ENCODE peak calls at places on chromosomes 12 and 14, in nine cellular contexts. One of them, this sample, is unnamed.

GRCh38 chr14:54902143-54902520 is 494 bp downstream of the GCH1 start:
- DNase-seq in testis: peak
- DNase-seq in mucosa of descending colon: peak
- DNase-seq in WTC11: peak
- DNase-seq in IMR-90: peak
- DNase-seq in CD4-positive, alpha-beta T cell: peak
- DNase-seq in astrocyte of the spinal cord: peak
- DNase-seq in Panc1: no peak
- DNase-seq in neural progenitor cell: peak
- DNase-seq in this sample: peak

GRCh38 chr12:39365364-39366001 is 77.4 kb downstream of the KIF21A start:
- DNase-seq in testis: no peak
- DNase-seq in mucosa of descending colon: no peak
- DNase-seq in WTC11: no peak
- DNase-seq in IMR-90: no peak
- DNase-seq in CD4-positive, alpha-beta T cell: no peak
- DNase-seq in astrocyte of the spinal cord: no peak
- DNase-seq in Panc1: no peak
- DNase-seq in neural progenitor cell: no peak
- DNase-seq in this sample: no peak

GRCh38 chr14:89921896-89922548 is 32.5 kb downstream of the EFCAB11 start:
- DNase-seq in testis: no peak
- DNase-seq in mucosa of descending colon: no peak
- DNase-seq in WTC11: no peak
- DNase-seq in IMR-90: peak
- DNase-seq in CD4-positive, alpha-beta T cell: no peak
- DNase-seq in astrocyte of the spinal cord: peak
- DNase-seq in Panc1: no peak
- DNase-seq in neural progenitor cell: no peak
- DNase-seq in this sample: no peak

GRCh38 chr12:120737557-120738251 is 12.1 kb downstream of the ACADS start:
- DNase-seq in testis: no peak
- DNase-seq in mucosa of descending colon: no peak
- DNase-seq in WTC11: peak
- DNase-seq in IMR-90: no peak
- DNase-seq in CD4-positive, alpha-beta T cell: no peak
- DNase-seq in astrocyte of the spinal cord: no peak
- DNase-seq in Panc1: no peak
- DNase-seq in neural progenitor cell: peak
- DNase-seq in this sample: no peak

GRCh38 chr12:70692681-70693288 is 55.6 kb upstream of the PTPRB start:
- DNase-seq in testis: no peak
- DNase-seq in mucosa of descending colon: no peak
- DNase-seq in WTC11: no peak
- DNase-seq in IMR-90: peak
- DNase-seq in CD4-positive, alpha-beta T cell: no peak
- DNase-seq in astrocyte of the spinal cord: peak
- DNase-seq in Panc1: no peak
- DNase-seq in neural progenitor cell: peak
- DNase-seq in this sample: no peak

GRCh38 chr12:20426191-20426590 is 57.9 kb downstream of the PDE3A start:
- DNase-seq in testis: peak
- DNase-seq in mucosa of descending colon: no peak
- DNase-seq in WTC11: no peak
- DNase-seq in IMR-90: no peak
- DNase-seq in CD4-positive, alpha-beta T cell: no peak
- DNase-seq in astrocyte of the spinal cord: no peak
- DNase-seq in Panc1: no peak
- DNase-seq in neural progenitor cell: no peak
- DNase-seq in this sample: no peak

GRCh38 chr14:105030194-105030593 is 9.3 kb upstream of the CDCA4 start:
- DNase-seq in testis: no peak
- DNase-seq in mucosa of descending colon: no peak
- DNase-seq in WTC11: no peak
- DNase-seq in IMR-90: no peak
- DNase-seq in CD4-positive, alpha-beta T cell: no peak
- DNase-seq in astrocyte of the spinal cord: no peak
- DNase-seq in Panc1: no peak
- DNase-seq in neural progenitor cell: no peak
- DNase-seq in this sample: no peak

GRCh38 chr14:33916663-33917565 is 34.0 kb downstream of the EGLN3 start:
- DNase-seq in testis: no peak
- DNase-seq in mucosa of descending colon: no peak
- DNase-seq in WTC11: no peak
- DNase-seq in IMR-90: no peak
- DNase-seq in CD4-positive, alpha-beta T cell: no peak
- DNase-seq in astrocyte of the spinal cord: peak
- DNase-seq in Panc1: no peak
- DNase-seq in neural progenitor cell: no peak
- DNase-seq in this sample: no peak

GRCh38 chr12:19227190-19227879 is 97.8 kb downstream of the PLEKHA5 start:
- DNase-seq in testis: no peak
- DNase-seq in mucosa of descending colon: no peak
- DNase-seq in WTC11: no peak
- DNase-seq in IMR-90: no peak
- DNase-seq in CD4-positive, alpha-beta T cell: no peak
- DNase-seq in astrocyte of the spinal cord: no peak
- DNase-seq in Panc1: no peak
- DNase-seq in neural progenitor cell: peak
- DNase-seq in this sample: no peak

GRCh38 chr14:22002860-22003284 is 329.3 kb upstream of the OR4E1 start:
- DNase-seq in testis: peak
- DNase-seq in mucosa of descending colon: peak
- DNase-seq in WTC11: peak
- DNase-seq in IMR-90: no peak
- DNase-seq in CD4-positive, alpha-beta T cell: peak
- DNase-seq in astrocyte of the spinal cord: no peak
- DNase-seq in Panc1: no peak
- DNase-seq in neural progenitor cell: peak
- DNase-seq in this sample: peak

GRCh38 chr12:3658327-3659163 is 94.4 kb downstream of the CRACR2A start:
- DNase-seq in testis: no peak
- DNase-seq in mucosa of descending colon: peak
- DNase-seq in WTC11: peak
- DNase-seq in IMR-90: peak
- DNase-seq in CD4-positive, alpha-beta T cell: peak
- DNase-seq in astrocyte of the spinal cord: no peak
- DNase-seq in Panc1: no peak
- DNase-seq in neural progenitor cell: peak
- DNase-seq in this sample: peak

GRCh38 chr12:45634273-45634917 is 95.1 kb upstream of the ARID2 start:
- DNase-seq in testis: no peak
- DNase-seq in mucosa of descending colon: no peak
- DNase-seq in WTC11: no peak
- DNase-seq in IMR-90: no peak
- DNase-seq in CD4-positive, alpha-beta T cell: no peak
- DNase-seq in astrocyte of the spinal cord: no peak
- DNase-seq in Panc1: no peak
- DNase-seq in neural progenitor cell: peak
- DNase-seq in this sample: no peak

GRCh38 chr12:102950107-102950949 is 7.1 kb upstream of the ASCL1 start:
- DNase-seq in testis: peak
- DNase-seq in mucosa of descending colon: peak
- DNase-seq in WTC11: peak
- DNase-seq in IMR-90: no peak
- DNase-seq in CD4-positive, alpha-beta T cell: no peak
- DNase-seq in astrocyte of the spinal cord: no peak
- DNase-seq in Panc1: no peak
- DNase-seq in neural progenitor cell: peak
- DNase-seq in this sample: no peak

GRCh38 chr12:81627336-81628189 is 131.6 kb downstream of the PPFIA2 start:
- DNase-seq in testis: peak
- DNase-seq in mucosa of descending colon: peak
- DNase-seq in WTC11: no peak
- DNase-seq in IMR-90: peak
- DNase-seq in CD4-positive, alpha-beta T cell: no peak
- DNase-seq in astrocyte of the spinal cord: peak
- DNase-seq in Panc1: peak
- DNase-seq in neural progenitor cell: peak
- DNase-seq in this sample: no peak

GRCh38 chr14:42200951-42201350 is 594.3 kb downstream of the LRFN5 start:
- DNase-seq in testis: no peak
- DNase-seq in mucosa of descending colon: no peak
- DNase-seq in WTC11: no peak
- DNase-seq in IMR-90: no peak
- DNase-seq in CD4-positive, alpha-beta T cell: no peak
- DNase-seq in astrocyte of the spinal cord: no peak
- DNase-seq in Panc1: no peak
- DNase-seq in neural progenitor cell: no peak
- DNase-seq in this sample: no peak
- TF ChIP-seq CTCF in testis: no peak
- TF ChIP-seq CTCF in mucosa of descending colon: no peak
- TF ChIP-seq CTCF in WTC11: no peak
- TF ChIP-seq CTCF in IMR-90: no peak
- TF ChIP-seq CTCF in CD4-positive, alpha-beta T cell: no peak
- TF ChIP-seq CTCF in astrocyte of the spinal cord: no peak
- TF ChIP-seq CTCF in Panc1: no peak
- TF ChIP-seq CTCF in neural progenitor cell: no peak
- TF ChIP-seq CTCF in this sample: no peak

GRCh38 chr14:48553443-48553842 is 878.0 kb upstream of the MDGA2 start:
- DNase-seq in testis: no peak
- DNase-seq in mucosa of descending colon: no peak
- DNase-seq in WTC11: no peak
- DNase-seq in IMR-90: no peak
- DNase-seq in CD4-positive, alpha-beta T cell: no peak
- DNase-seq in astrocyte of the spinal cord: no peak
- DNase-seq in Panc1: no peak
- DNase-seq in neural progenitor cell: no peak
- DNase-seq in this sample: no peak
- TF ChIP-seq CTCF in testis: no peak
- TF ChIP-seq CTCF in mucosa of descending colon: no peak
- TF ChIP-seq CTCF in WTC11: no peak
- TF ChIP-seq CTCF in IMR-90: no peak
- TF ChIP-seq CTCF in CD4-positive, alpha-beta T cell: no peak
- TF ChIP-seq CTCF in astrocyte of the spinal cord: no peak
- TF ChIP-seq CTCF in Panc1: no peak
- TF ChIP-seq CTCF in neural progenitor cell: no peak
- TF ChIP-seq CTCF in this sample: no peak

GRCh38 chr12:64054156-64054555 is 167.9 kb downstream of the KICS2 start:
- DNase-seq in testis: no peak
- DNase-seq in mucosa of descending colon: no peak
- DNase-seq in WTC11: no peak
- DNase-seq in IMR-90: no peak
- DNase-seq in CD4-positive, alpha-beta T cell: no peak
- DNase-seq in astrocyte of the spinal cord: no peak
- DNase-seq in Panc1: no peak
- DNase-seq in neural progenitor cell: no peak
- DNase-seq in this sample: no peak

GRCh38 chr12:64053117-64053516 is 169.0 kb downstream of the KICS2 start:
- DNase-seq in testis: no peak
- DNase-seq in mucosa of descending colon: peak
- DNase-seq in WTC11: no peak
- DNase-seq in IMR-90: no peak
- DNase-seq in CD4-positive, alpha-beta T cell: no peak
- DNase-seq in astrocyte of the spinal cord: no peak
- DNase-seq in Panc1: no peak
- DNase-seq in neural progenitor cell: no peak
- DNase-seq in this sample: no peak

GRCh38 chr12:64056741-64057140 is 165.4 kb downstream of the KICS2 start:
- DNase-seq in testis: no peak
- DNase-seq in mucosa of descending colon: no peak
- DNase-seq in WTC11: no peak
- DNase-seq in IMR-90: no peak
- DNase-seq in CD4-positive, alpha-beta T cell: no peak
- DNase-seq in astrocyte of the spinal cord: no peak
- DNase-seq in Panc1: no peak
- DNase-seq in neural progenitor cell: no peak
- DNase-seq in this sample: no peak

GRCh38 chr12:64051057-64051456 is 171.0 kb downstream of the KICS2 start:
- DNase-seq in testis: no peak
- DNase-seq in mucosa of descending colon: no peak
- DNase-seq in WTC11: no peak
- DNase-seq in IMR-90: no peak
- DNase-seq in CD4-positive, alpha-beta T cell: no peak
- DNase-seq in astrocyte of the spinal cord: no peak
- DNase-seq in Panc1: no peak
- DNase-seq in neural progenitor cell: no peak
- DNase-seq in this sample: no peak
- TF ChIP-seq CTCF in testis: no peak
- TF ChIP-seq CTCF in mucosa of descending colon: no peak
- TF ChIP-seq CTCF in WTC11: no peak
- TF ChIP-seq CTCF in IMR-90: no peak
- TF ChIP-seq CTCF in CD4-positive, alpha-beta T cell: no peak
- TF ChIP-seq CTCF in astrocyte of the spinal cord: no peak
- TF ChIP-seq CTCF in Panc1: no peak
- TF ChIP-seq CTCF in neural progenitor cell: no peak
- TF ChIP-seq CTCF in this sample: no peak

GRCh38 chr12:116835484-116835883 is 45.8 kb downstream of the HRK start:
- DNase-seq in testis: no peak
- DNase-seq in mucosa of descending colon: no peak
- DNase-seq in WTC11: no peak
- DNase-seq in IMR-90: no peak
- DNase-seq in CD4-positive, alpha-beta T cell: no peak
- DNase-seq in astrocyte of the spinal cord: no peak
- DNase-seq in Panc1: no peak
- DNase-seq in neural progenitor cell: no peak
- DNase-seq in this sample: no peak
- TF ChIP-seq CTCF in testis: no peak
- TF ChIP-seq CTCF in mucosa of descending colon: no peak
- TF ChIP-seq CTCF in WTC11: no peak
- TF ChIP-seq CTCF in IMR-90: no peak
- TF ChIP-seq CTCF in CD4-positive, alpha-beta T cell: no peak
- TF ChIP-seq CTCF in astrocyte of the spinal cord: no peak
- TF ChIP-seq CTCF in Panc1: no peak
- TF ChIP-seq CTCF in neural progenitor cell: no peak
- TF ChIP-seq CTCF in this sample: no peak